ENCODE peak calls at places on chromosomes 7 and 10, in eight cellular contexts. One of them, this sample, is unnamed.
A peak's percentile ranks its signal among the peaks of the same experiment; 100 is the strongest.

GRCh38 chr10:76444034-76444800 is 1012.8 kb downstream of the LRMDA start:
- DNase-seq in stimulated activated CD8-positive, alpha-beta memory T cell treated with anti-CD3 and anti-CD28 coated beads, Interleukin-2, amount 100 ng/mL, for 48 hours: no peak
- DNase-seq in D721Med: no peak
- DNase-seq in tibial artery: peak; percentile 70
- DNase-seq in heart right ventricle: no peak
- DNase-seq in GM19239: no peak
- DNase-seq in stimulated activated CD4-positive, alpha-beta T cell treated with anti-CD3 and anti-CD28 coated beads, Interleukin-2, amount 100 ng/mL, for 48 hours: no peak
- DNase-seq in kidney: no peak
- DNase-seq in this sample: no peak

GRCh38 chr10:120172371-120172770 is 279.8 kb downstream of the SEC23IP start:
- DNase-seq in stimulated activated CD8-positive, alpha-beta memory T cell treated with anti-CD3 and anti-CD28 coated beads, Interleukin-2, amount 100 ng/mL, for 48 hours: no peak
- DNase-seq in D721Med: no peak
- DNase-seq in tibial artery: no peak
- DNase-seq in heart right ventricle: no peak
- DNase-seq in GM19239: no peak
- DNase-seq in stimulated activated CD4-positive, alpha-beta T cell treated with anti-CD3 and anti-CD28 coated beads, Interleukin-2, amount 100 ng/mL, for 48 hours: no peak
- DNase-seq in kidney: no peak
- DNase-seq in this sample: no peak

GRCh38 chr10:47249881-47250280 is 50.1 kb upstream of the GDF10 start:
- DNase-seq in stimulated activated CD8-positive, alpha-beta memory T cell treated with anti-CD3 and anti-CD28 coated beads, Interleukin-2, amount 100 ng/mL, for 48 hours: no peak
- DNase-seq in D721Med: no peak
- DNase-seq in tibial artery: no peak
- DNase-seq in heart right ventricle: no peak
- DNase-seq in GM19239: no peak
- DNase-seq in stimulated activated CD4-positive, alpha-beta T cell treated with anti-CD3 and anti-CD28 coated beads, Interleukin-2, amount 100 ng/mL, for 48 hours: no peak
- DNase-seq in kidney: no peak
- DNase-seq in this sample: no peak

GRCh38 chr7:44103941-44104879 is at the start of gene AEBP1:
- DNase-seq in stimulated activated CD8-positive, alpha-beta memory T cell treated with anti-CD3 and anti-CD28 coated beads, Interleukin-2, amount 100 ng/mL, for 48 hours: no peak
- DNase-seq in D721Med: peak; percentile 92
- DNase-seq in tibial artery: no peak
- DNase-seq in heart right ventricle: no peak
- DNase-seq in GM19239: no peak
- DNase-seq in stimulated activated CD4-positive, alpha-beta T cell treated with anti-CD3 and anti-CD28 coated beads, Interleukin-2, amount 100 ng/mL, for 48 hours: no peak
- DNase-seq in kidney: peak; percentile 84
- DNase-seq in this sample: peak; percentile 65

GRCh38 chr10:3172081-3172445 is 519 bp downstream of the PITRM1 start:
- DNase-seq in stimulated activated CD8-positive, alpha-beta memory T cell treated with anti-CD3 and anti-CD28 coated beads, Interleukin-2, amount 100 ng/mL, for 48 hours: no peak
- DNase-seq in D721Med: no peak
- DNase-seq in tibial artery: no peak
- DNase-seq in heart right ventricle: no peak
- DNase-seq in GM19239: no peak
- DNase-seq in stimulated activated CD4-positive, alpha-beta T cell treated with anti-CD3 and anti-CD28 coated beads, Interleukin-2, amount 100 ng/mL, for 48 hours: peak; percentile 37
- DNase-seq in kidney: peak; percentile 80
- DNase-seq in this sample: no peak

GRCh38 chr7:155998328-155998691 is 186.0 kb upstream of the SHH start:
- DNase-seq in stimulated activated CD8-positive, alpha-beta memory T cell treated with anti-CD3 and anti-CD28 coated beads, Interleukin-2, amount 100 ng/mL, for 48 hours: peak; percentile 54
- DNase-seq in D721Med: no peak
- DNase-seq in tibial artery: no peak
- DNase-seq in heart right ventricle: no peak
- DNase-seq in GM19239: no peak
- DNase-seq in stimulated activated CD4-positive, alpha-beta T cell treated with anti-CD3 and anti-CD28 coated beads, Interleukin-2, amount 100 ng/mL, for 48 hours: no peak
- DNase-seq in kidney: peak; percentile 61
- DNase-seq in this sample: no peak

GRCh38 chr7:117802660-117803059 is 70.6 kb downstream of the CTTNBP2 start:
- DNase-seq in stimulated activated CD8-positive, alpha-beta memory T cell treated with anti-CD3 and anti-CD28 coated beads, Interleukin-2, amount 100 ng/mL, for 48 hours: no peak
- DNase-seq in D721Med: no peak
- DNase-seq in tibial artery: no peak
- DNase-seq in heart right ventricle: no peak
- DNase-seq in GM19239: no peak
- DNase-seq in stimulated activated CD4-positive, alpha-beta T cell treated with anti-CD3 and anti-CD28 coated beads, Interleukin-2, amount 100 ng/mL, for 48 hours: no peak
- DNase-seq in kidney: no peak
- DNase-seq in this sample: no peak

GRCh38 chr7:475425-475728 is 44.3 kb downstream of the PDGFA start:
- DNase-seq in stimulated activated CD8-positive, alpha-beta memory T cell treated with anti-CD3 and anti-CD28 coated beads, Interleukin-2, amount 100 ng/mL, for 48 hours: no peak
- DNase-seq in D721Med: no peak
- DNase-seq in tibial artery: peak; percentile 0
- DNase-seq in heart right ventricle: no peak
- DNase-seq in GM19239: no peak
- DNase-seq in stimulated activated CD4-positive, alpha-beta T cell treated with anti-CD3 and anti-CD28 coated beads, Interleukin-2, amount 100 ng/mL, for 48 hours: no peak
- DNase-seq in kidney: no peak
- DNase-seq in this sample: no peak

GRCh38 chr7:38411404-38411803 is 138.0 kb upstream of the TARP start:
- DNase-seq in stimulated activated CD8-positive, alpha-beta memory T cell treated with anti-CD3 and anti-CD28 coated beads, Interleukin-2, amount 100 ng/mL, for 48 hours: no peak
- DNase-seq in D721Med: no peak
- DNase-seq in tibial artery: no peak
- DNase-seq in heart right ventricle: no peak
- DNase-seq in GM19239: no peak
- DNase-seq in stimulated activated CD4-positive, alpha-beta T cell treated with anti-CD3 and anti-CD28 coated beads, Interleukin-2, amount 100 ng/mL, for 48 hours: no peak
- DNase-seq in kidney: no peak
- DNase-seq in this sample: no peak

GRCh38 chr7:44639701-44640321 is 33.4 kb downstream of the OGDH start:
- DNase-seq in stimulated activated CD8-positive, alpha-beta memory T cell treated with anti-CD3 and anti-CD28 coated beads, Interleukin-2, amount 100 ng/mL, for 48 hours: no peak
- DNase-seq in D721Med: no peak
- DNase-seq in tibial artery: no peak
- DNase-seq in heart right ventricle: no peak
- DNase-seq in GM19239: no peak
- DNase-seq in stimulated activated CD4-positive, alpha-beta T cell treated with anti-CD3 and anti-CD28 coated beads, Interleukin-2, amount 100 ng/mL, for 48 hours: no peak
- DNase-seq in kidney: no peak
- DNase-seq in this sample: peak; percentile 60

GRCh38 chr10:1698185-1698584 is 39.1 kb downstream of the ADARB2 start:
- DNase-seq in stimulated activated CD8-positive, alpha-beta memory T cell treated with anti-CD3 and anti-CD28 coated beads, Interleukin-2, amount 100 ng/mL, for 48 hours: no peak
- DNase-seq in D721Med: no peak
- DNase-seq in tibial artery: no peak
- DNase-seq in heart right ventricle: no peak
- DNase-seq in GM19239: no peak
- DNase-seq in stimulated activated CD4-positive, alpha-beta T cell treated with anti-CD3 and anti-CD28 coated beads, Interleukin-2, amount 100 ng/mL, for 48 hours: no peak
- DNase-seq in kidney: no peak
- DNase-seq in this sample: no peak

GRCh38 chr10:62050941-62051433 is 149.5 kb downstream of the ARID5B start:
- DNase-seq in stimulated activated CD8-positive, alpha-beta memory T cell treated with anti-CD3 and anti-CD28 coated beads, Interleukin-2, amount 100 ng/mL, for 48 hours: peak; percentile 43
- DNase-seq in D721Med: no peak
- DNase-seq in tibial artery: peak; percentile 76
- DNase-seq in heart right ventricle: peak; percentile 31
- DNase-seq in GM19239: no peak
- DNase-seq in stimulated activated CD4-positive, alpha-beta T cell treated with anti-CD3 and anti-CD28 coated beads, Interleukin-2, amount 100 ng/mL, for 48 hours: peak; percentile 68
- DNase-seq in kidney: peak; percentile 82
- DNase-seq in this sample: no peak

GRCh38 chr7:122886357-122887081 is at the start of gene CADPS2:
- DNase-seq in stimulated activated CD8-positive, alpha-beta memory T cell treated with anti-CD3 and anti-CD28 coated beads, Interleukin-2, amount 100 ng/mL, for 48 hours: no peak
- DNase-seq in D721Med: no peak
- DNase-seq in tibial artery: peak; percentile 86
- DNase-seq in heart right ventricle: peak; percentile 84
- DNase-seq in GM19239: peak; percentile 59
- DNase-seq in stimulated activated CD4-positive, alpha-beta T cell treated with anti-CD3 and anti-CD28 coated beads, Interleukin-2, amount 100 ng/mL, for 48 hours: no peak
- DNase-seq in kidney: peak; percentile 95
- DNase-seq in this sample: peak; percentile 78

GRCh38 chr10:129613377-129613980 is 146.4 kb downstream of the MGMT start:
- DNase-seq in stimulated activated CD8-positive, alpha-beta memory T cell treated with anti-CD3 and anti-CD28 coated beads, Interleukin-2, amount 100 ng/mL, for 48 hours: no peak
- DNase-seq in D721Med: no peak
- DNase-seq in tibial artery: no peak
- DNase-seq in heart right ventricle: no peak
- DNase-seq in GM19239: no peak
- DNase-seq in stimulated activated CD4-positive, alpha-beta T cell treated with anti-CD3 and anti-CD28 coated beads, Interleukin-2, amount 100 ng/mL, for 48 hours: no peak
- DNase-seq in kidney: no peak
- DNase-seq in this sample: no peak

GRCh38 chr10:25851548-25851947 is 82.5 kb upstream of the MYO3A start:
- DNase-seq in stimulated activated CD8-positive, alpha-beta memory T cell treated with anti-CD3 and anti-CD28 coated beads, Interleukin-2, amount 100 ng/mL, for 48 hours: no peak
- DNase-seq in D721Med: no peak
- DNase-seq in tibial artery: no peak
- DNase-seq in heart right ventricle: no peak
- DNase-seq in GM19239: no peak
- DNase-seq in stimulated activated CD4-positive, alpha-beta T cell treated with anti-CD3 and anti-CD28 coated beads, Interleukin-2, amount 100 ng/mL, for 48 hours: no peak
- DNase-seq in kidney: no peak
- DNase-seq in this sample: no peak

GRCh38 chr10:58513189-58514101 is 773 bp downstream of the BICC1 start:
- DNase-seq in stimulated activated CD8-positive, alpha-beta memory T cell treated with anti-CD3 and anti-CD28 coated beads, Interleukin-2, amount 100 ng/mL, for 48 hours: no peak
- DNase-seq in D721Med: no peak
- DNase-seq in tibial artery: peak; percentile 77
- DNase-seq in heart right ventricle: peak; percentile 50
- DNase-seq in GM19239: no peak
- DNase-seq in stimulated activated CD4-positive, alpha-beta T cell treated with anti-CD3 and anti-CD28 coated beads, Interleukin-2, amount 100 ng/mL, for 48 hours: no peak
- DNase-seq in kidney: peak; percentile 86
- DNase-seq in this sample: peak; percentile 46

GRCh38 chr7:11726251-11727155 is 105.5 kb downstream of the THSD7A start:
- DNase-seq in stimulated activated CD8-positive, alpha-beta memory T cell treated with anti-CD3 and anti-CD28 coated beads, Interleukin-2, amount 100 ng/mL, for 48 hours: no peak
- DNase-seq in D721Med: no peak
- DNase-seq in tibial artery: peak; percentile 27
- DNase-seq in heart right ventricle: peak; percentile 10
- DNase-seq in GM19239: no peak
- DNase-seq in stimulated activated CD4-positive, alpha-beta T cell treated with anti-CD3 and anti-CD28 coated beads, Interleukin-2, amount 100 ng/mL, for 48 hours: no peak
- DNase-seq in kidney: no peak
- DNase-seq in this sample: no peak

GRCh38 chr10:109956454-109957091 is 33.3 kb upstream of the XPNPEP1 start:
- DNase-seq in stimulated activated CD8-positive, alpha-beta memory T cell treated with anti-CD3 and anti-CD28 coated beads, Interleukin-2, amount 100 ng/mL, for 48 hours: no peak
- DNase-seq in D721Med: no peak
- DNase-seq in tibial artery: no peak
- DNase-seq in heart right ventricle: no peak
- DNase-seq in GM19239: peak; percentile 54
- DNase-seq in stimulated activated CD4-positive, alpha-beta T cell treated with anti-CD3 and anti-CD28 coated beads, Interleukin-2, amount 100 ng/mL, for 48 hours: no peak
- DNase-seq in kidney: no peak
- DNase-seq in this sample: no peak

GRCh38 chr10:8331387-8331786 is 276.9 kb downstream of the GATA3 start:
- DNase-seq in stimulated activated CD8-positive, alpha-beta memory T cell treated with anti-CD3 and anti-CD28 coated beads, Interleukin-2, amount 100 ng/mL, for 48 hours: no peak
- DNase-seq in D721Med: no peak
- DNase-seq in tibial artery: no peak
- DNase-seq in heart right ventricle: no peak
- DNase-seq in GM19239: no peak
- DNase-seq in stimulated activated CD4-positive, alpha-beta T cell treated with anti-CD3 and anti-CD28 coated beads, Interleukin-2, amount 100 ng/mL, for 48 hours: no peak
- DNase-seq in kidney: no peak
- DNase-seq in this sample: no peak

GRCh38 chr7:93021748-93022147 is 96.0 kb downstream of the SAMD9 start:
- DNase-seq in stimulated activated CD8-positive, alpha-beta memory T cell treated with anti-CD3 and anti-CD28 coated beads, Interleukin-2, amount 100 ng/mL, for 48 hours: no peak
- DNase-seq in D721Med: no peak
- DNase-seq in tibial artery: no peak
- DNase-seq in heart right ventricle: no peak
- DNase-seq in GM19239: no peak
- DNase-seq in stimulated activated CD4-positive, alpha-beta T cell treated with anti-CD3 and anti-CD28 coated beads, Interleukin-2, amount 100 ng/mL, for 48 hours: no peak
- DNase-seq in kidney: no peak
- DNase-seq in this sample: no peak

GRCh38 chr7:26534649-26535482 is 243.2 kb downstream of the SNX10 start:
- DNase-seq in stimulated activated CD8-positive, alpha-beta memory T cell treated with anti-CD3 and anti-CD28 coated beads, Interleukin-2, amount 100 ng/mL, for 48 hours: no peak
- DNase-seq in D721Med: no peak
- DNase-seq in tibial artery: no peak
- DNase-seq in heart right ventricle: no peak
- DNase-seq in GM19239: no peak
- DNase-seq in stimulated activated CD4-positive, alpha-beta T cell treated with anti-CD3 and anti-CD28 coated beads, Interleukin-2, amount 100 ng/mL, for 48 hours: no peak
- DNase-seq in kidney: no peak
- DNase-seq in this sample: peak; percentile 43

GRCh38 chr7:142906643-142907042 is 21.1 kb upstream of the TRPV6 start:
- DNase-seq in stimulated activated CD8-positive, alpha-beta memory T cell treated with anti-CD3 and anti-CD28 coated beads, Interleukin-2, amount 100 ng/mL, for 48 hours: no peak
- DNase-seq in D721Med: no peak
- DNase-seq in tibial artery: no peak
- DNase-seq in heart right ventricle: no peak
- DNase-seq in GM19239: no peak
- DNase-seq in stimulated activated CD4-positive, alpha-beta T cell treated with anti-CD3 and anti-CD28 coated beads, Interleukin-2, amount 100 ng/mL, for 48 hours: no peak
- DNase-seq in kidney: no peak
- DNase-seq in this sample: no peak

GRCh38 chr7:116776610-116777289 is 85.6 kb upstream of the CAPZA2 start:
- DNase-seq in stimulated activated CD8-positive, alpha-beta memory T cell treated with anti-CD3 and anti-CD28 coated beads, Interleukin-2, amount 100 ng/mL, for 48 hours: no peak
- DNase-seq in D721Med: no peak
- DNase-seq in tibial artery: no peak
- DNase-seq in heart right ventricle: no peak
- DNase-seq in GM19239: no peak
- DNase-seq in stimulated activated CD4-positive, alpha-beta T cell treated with anti-CD3 and anti-CD28 coated beads, Interleukin-2, amount 100 ng/mL, for 48 hours: no peak
- DNase-seq in kidney: no peak
- DNase-seq in this sample: no peak